ENCODE peak calls at places on chromosomes 13 and 19, in four cellular contexts. L is T-helper 2 cell; E is activated CD4-positive, alpha-beta T cell treated with anti-CD3 and anti-CD28 coated beads for 24 hours; X is NCI-H345. Z is an unnamed sample.
A peak's percentile ranks its signal among the peaks of the same experiment; 100 is the strongest.

GRCh38 chr13:96075953-96076543 is 13.9 kb upstream of the HS6ST3 start:
- DNase-seq in L (no peak), E (no peak), X (no peak), Z (no peak)

GRCh38 chr19:48999481-49000325 is 6.0 kb downstream of the RUVBL2 start:
- DNase-seq in L (peak; percentile 82), E (peak; percentile 59), X (no peak), Z (no peak)

GRCh38 chr19:17734146-17734545 is 14.9 kb downstream of the MAP1S start:
- DNase-seq in L (no peak), E (no peak), X (no peak), Z (no peak)

GRCh38 chr13:84481958-84482357 is 599.7 kb upstream of the SLITRK1 start:
- DNase-seq in L (no peak), E (no peak), X (no peak), Z (no peak)

GRCh38 chr13:33125821-33126570 is 109.8 kb downstream of the KL start:
- DNase-seq in L (no peak), E (no peak), X (no peak), Z (no peak)

GRCh38 chr19:2231621-2232221 is 4.4 kb downstream of the PLEKHJ1 start:
- DNase-seq in L (no peak), E (no peak), X (no peak), Z (no peak)

GRCh38 chr13:43289458-43290255 is 266.3 kb downstream of the DNAJC15 start:
- DNase-seq in L (no peak), E (no peak), X (peak; percentile 36), Z (no peak)

GRCh38 chr19:38148337-38148736 is 75.7 kb downstream of the DPF1 start:
- DNase-seq in L (no peak), E (no peak), X (no peak), Z (no peak)

GRCh38 chr19:5124111-5124855 is 155.4 kb downstream of the KDM4B start:
- DNase-seq in L (no peak), E (no peak), X (no peak), Z (no peak)

GRCh38 chr19:49173198-49173597 is 15.6 kb downstream of the TRPM4 start:
- DNase-seq in L (no peak), E (no peak), X (no peak), Z (no peak)

GRCh38 chr19:15286688-15287355 is 45.5 kb downstream of the BRD4 start:
- DNase-seq in L (no peak), E (no peak), X (no peak), Z (no peak)

GRCh38 chr19:55526216-55527196 is 10.4 kb downstream of the SBK2 start:
- DNase-seq in L (no peak), E (no peak), X (peak; percentile 40), Z (no peak)

GRCh38 chr19:19062454-19063182 is 1.2 kb upstream of the SLC25A42 start:
- DNase-seq in L (no peak), E (peak; percentile 14), X (no peak), Z (no peak)

GRCh38 chr13:103833453-103833852 is 767.2 kb upstream of the SLC10A2 start:
- DNase-seq in L (no peak), E (no peak), X (no peak), Z (no peak)

GRCh38 chr13:73698859-73699258 is 435.3 kb downstream of the KLF12 start:
- DNase-seq in L (no peak), E (no peak), X (no peak), Z (no peak)

GRCh38 chr13:41231786-41232185 is 31.6 kb downstream of the MTRF1 start:
- DNase-seq in L (no peak), E (no peak), X (peak; percentile 58), Z (no peak)

GRCh38 chr19:23281663-23282276 is 31.6 kb upstream of the ZNF724 start:
- DNase-seq in L (no peak), E (no peak), X (no peak), Z (no peak)

GRCh38 chr13:48210178-48210577 is 22.8 kb upstream of the ITM2B start:
- DNase-seq in L (peak; percentile 79), E (no peak), X (no peak), Z (no peak)

GRCh38 chr13:75079226-75079625 is 402.7 kb downstream of the TBC1D4 start:
- DNase-seq in L (no peak), E (no peak), X (no peak), Z (no peak)

GRCh38 chr19:6720369-6721112 is at the start of gene C3:
- DNase-seq in L (no peak), E (no peak), X (no peak), Z (no peak)

GRCh38 chr19:4369888-4370260 is 26.5 kb downstream of the MPND start:
- DNase-seq in L (peak; percentile 86), E (peak; percentile 54), X (no peak), Z (no peak)

GRCh38 chr13:107518292-107518691 is 697.0 kb downstream of the LIG4 start:
- DNase-seq in L (no peak), E (no peak), X (no peak), Z (no peak)

GRCh38 chr13:66927562-66927961 is 302.6 kb downstream of the PCDH9 start:
- DNase-seq in L (no peak), E (no peak), X (no peak), Z (no peak)

GRCh38 chr19:28574212-28574611 is 638.7 kb downstream of the UQCRFS1 start:
- DNase-seq in L (no peak), E (no peak), X (no peak), Z (no peak)

GRCh38 chr19:30870861-30871260 is 478.4 kb downstream of the TSHZ3 start:
- DNase-seq in L (no peak), E (no peak), X (no peak), Z (no peak)

GRCh38 chr13:32212420-32212819 is 102.7 kb downstream of the ZAR1L start:
- DNase-seq in L (no peak), E (no peak), X (no peak), Z (no peak)

GRCh38 chr19:40693896-40694295 is 3.4 kb upstream of the NUMBL start:
- DNase-seq in L (no peak), E (no peak), X (no peak), Z (no peak)

GRCh38 chr19:47240996-47241918 is 10.3 kb upstream of the BBC3 start:
- DNase-seq in L (peak; percentile 91), E (peak; percentile 83), X (peak; percentile 82), Z (no peak)

GRCh38 chr19:17076539-17076919 is 952 bp downstream of the MYO9B start:
- DNase-seq in L (peak; percentile 54), E (no peak), X (no peak), Z (no peak)

GRCh38 chr19:40802300-40803169 is 3.5 kb downstream of the EGLN2 start:
- DNase-seq in L (no peak), E (no peak), X (no peak), Z (no peak)

Z was measured in D721Med.